ENCODE peak calls at places on chromosomes 2 and 18, in four cellular contexts. One of them, this sample, is unnamed.

GRCh38 chr2:113200736-113201490 is 27.1 kb downstream of the PSD4 start:
- DNase-seq in GM12865: no peak
- DNase-seq in suprapubic skin: peak
- DNase-seq in foreskin fibroblast: no peak
- DNase-seq in this sample: peak

GRCh38 chr2:178306351-178307073 is 112.2 kb downstream of the OSBPL6 start:
- DNase-seq in foreskin fibroblast: peak
- DNase-seq in GM12865: peak
- DNase-seq in suprapubic skin: no peak
- DNase-seq in this sample: peak

GRCh38 chr18:35590935-35591334 is 9.4 kb downstream of the GALNT1 start:
- DNase-seq in suprapubic skin: no peak
- DNase-seq in GM12865: no peak
- DNase-seq in foreskin fibroblast: peak
- DNase-seq in this sample: no peak

GRCh38 chr2:240956935-240957655 is 41.3 kb upstream of the SNED1 start:
- DNase-seq in GM12865: no peak
- DNase-seq in suprapubic skin: no peak
- DNase-seq in foreskin fibroblast: no peak
- DNase-seq in this sample: no peak

GRCh38 chr2:10873790-10874437 is 37.8 kb upstream of the KCNF1 start:
- DNase-seq in foreskin fibroblast: no peak
- DNase-seq in suprapubic skin: no peak
- DNase-seq in GM12865: peak
- DNase-seq in this sample: peak

GRCh38 chr2:121562269-121563176 is 31.8 kb downstream of the RNU4ATAC start:
- DNase-seq in suprapubic skin: no peak
- DNase-seq in foreskin fibroblast: no peak
- DNase-seq in GM12865: peak
- DNase-seq in this sample: peak

GRCh38 chr18:7813131-7813530 is 246.0 kb downstream of the PTPRM start:
- DNase-seq in GM12865: no peak
- DNase-seq in suprapubic skin: no peak
- DNase-seq in foreskin fibroblast: no peak
- DNase-seq in this sample: no peak

GRCh38 chr2:172404824-172405223 is 22.6 kb upstream of the ITGA6 start:
- DNase-seq in foreskin fibroblast: peak
- DNase-seq in GM12865: no peak
- DNase-seq in suprapubic skin: no peak
- DNase-seq in this sample: peak

GRCh38 chr2:44107086-44107740 is 61.5 kb upstream of the PPM1B start:
- DNase-seq in GM12865: peak
- DNase-seq in suprapubic skin: no peak
- DNase-seq in foreskin fibroblast: no peak
- DNase-seq in this sample: no peak

GRCh38 chr18:76451475-76452331 is 43.3 kb downstream of the ZNF516 start:
- DNase-seq in foreskin fibroblast: no peak
- DNase-seq in suprapubic skin: no peak
- DNase-seq in GM12865: no peak
- DNase-seq in this sample: no peak

GRCh38 chr2:168320267-168320666 is 72.9 kb upstream of the STK39 start:
- DNase-seq in foreskin fibroblast: peak
- DNase-seq in GM12865: no peak
- DNase-seq in suprapubic skin: no peak
- DNase-seq in this sample: peak
- TF ChIP-seq CTCF in foreskin fibroblast: no peak
- TF ChIP-seq CTCF in GM12865: no peak
- TF ChIP-seq CTCF in suprapubic skin: no peak
- TF ChIP-seq CTCF in this sample: no peak

GRCh38 chr2:196591621-196592022 is 47.9 kb upstream of the CCDC150 start:
- DNase-seq in foreskin fibroblast: no peak
- DNase-seq in GM12865: no peak
- DNase-seq in suprapubic skin: no peak
- DNase-seq in this sample: no peak
- H3K4me3 ChIP-seq in foreskin fibroblast: peak
- H3K4me3 ChIP-seq in GM12865: no peak
- H3K4me3 ChIP-seq in suprapubic skin: no peak
- H3K4me3 ChIP-seq in this sample: no peak

DNA sequence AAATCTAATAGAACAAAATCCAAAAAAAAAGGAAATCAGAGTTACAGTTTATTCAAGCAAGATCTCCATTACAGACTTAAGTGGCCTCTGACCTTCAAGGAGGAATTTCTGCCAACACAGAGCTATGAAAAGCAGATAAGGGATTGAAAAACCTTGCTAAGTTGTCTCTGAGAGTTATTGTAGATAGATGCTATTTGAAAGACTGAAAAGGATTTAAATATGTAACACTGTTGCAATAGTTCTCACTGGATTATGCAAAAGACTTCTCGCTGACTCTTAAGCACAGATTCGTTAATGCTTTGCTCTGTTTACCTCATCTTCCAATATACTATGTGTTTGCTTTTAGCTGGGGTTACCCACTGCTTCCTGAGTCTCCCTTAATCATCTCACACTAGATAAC is 359.3 kb upstream of the RGPD4 start:
- DNase-seq in suprapubic skin: no peak
- DNase-seq in foreskin fibroblast: no peak
- DNase-seq in GM12865: no peak
- DNase-seq in this sample: no peak
- TF ChIP-seq CTCF in suprapubic skin: no peak
- TF ChIP-seq CTCF in foreskin fibroblast: no peak
- TF ChIP-seq CTCF in GM12865: no peak
- TF ChIP-seq CTCF in this sample: no peak

GRCh38 chr2:136057802-136058140 is 60.2 kb downstream of the CXCR4 start:
- DNase-seq in suprapubic skin: no peak
- DNase-seq in foreskin fibroblast: no peak
- DNase-seq in GM12865: no peak
- DNase-seq in this sample: no peak

GRCh38 chr2:136057023-136057801 is 60.7 kb downstream of the CXCR4 start:
- DNase-seq in GM12865: peak
- DNase-seq in foreskin fibroblast: no peak
- DNase-seq in suprapubic skin: no peak
- DNase-seq in this sample: no peak

GRCh38 chr2:136054856-136055255 is 63.1 kb downstream of the CXCR4 start:
- DNase-seq in suprapubic skin: no peak
- DNase-seq in GM12865: no peak
- DNase-seq in foreskin fibroblast: no peak
- DNase-seq in this sample: no peak

GRCh38 chr2:136058262-136058661 is 59.7 kb downstream of the CXCR4 start:
- DNase-seq in foreskin fibroblast: no peak
- DNase-seq in suprapubic skin: no peak
- DNase-seq in GM12865: no peak
- DNase-seq in this sample: no peak

GRCh38 chr2:136056077-136056688 is 61.8 kb downstream of the CXCR4 start:
- DNase-seq in GM12865: peak
- DNase-seq in foreskin fibroblast: no peak
- DNase-seq in suprapubic skin: no peak
- DNase-seq in this sample: no peak
- H3K4me3 ChIP-seq in GM12865: no peak
- H3K4me3 ChIP-seq in foreskin fibroblast: no peak
- H3K4me3 ChIP-seq in suprapubic skin: no peak
- H3K4me3 ChIP-seq in this sample: no peak

GRCh38 chr2:228674155-228674554 is 492.7 kb upstream of the SPHKAP start:
- DNase-seq in GM12865: no peak
- DNase-seq in foreskin fibroblast: no peak
- DNase-seq in suprapubic skin: no peak
- DNase-seq in this sample: no peak
- TF ChIP-seq CTCF in GM12865: no peak
- TF ChIP-seq CTCF in foreskin fibroblast: no peak
- TF ChIP-seq CTCF in suprapubic skin: no peak
- TF ChIP-seq CTCF in this sample: no peak

DNA sequence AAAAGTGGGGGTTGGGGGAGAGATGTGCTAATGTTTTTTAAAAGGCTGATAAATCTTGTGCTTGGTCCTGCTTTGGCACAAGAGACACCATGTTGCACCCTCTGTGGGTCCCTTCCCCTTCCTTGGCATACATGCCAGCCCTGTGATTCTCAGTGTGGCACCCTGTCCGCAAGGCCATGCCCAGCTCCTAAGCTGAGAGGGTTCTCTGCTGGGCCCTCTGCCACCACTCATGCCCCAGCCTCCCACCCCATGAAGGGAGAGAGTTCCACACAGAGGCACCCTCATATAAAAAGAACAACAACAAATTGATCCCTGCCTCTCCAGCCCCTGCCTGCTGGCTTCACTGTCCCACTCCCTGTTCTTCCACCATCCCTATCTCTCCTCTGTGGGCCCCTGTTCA is 2.5 kb upstream of the ADCY3 start:
- DNase-seq in foreskin fibroblast: no peak
- DNase-seq in suprapubic skin: peak
- DNase-seq in GM12865: no peak
- DNase-seq in this sample: no peak
- H3K4me3 ChIP-seq in foreskin fibroblast: no peak
- H3K4me3 ChIP-seq in suprapubic skin: no peak
- H3K4me3 ChIP-seq in GM12865: no peak
- H3K4me3 ChIP-seq in this sample: no peak

This sample was measured in epithelial cell of esophagus.